ENCODE peak calls at places on chromosomes 16 and 17, in five cellular contexts. I is ovary, N is pancreas, S is HCT116, V is fibroblast of lung. K is an unnamed sample.

GRCh38 chr17:43308999-43309398 is 75.2 kb upstream of the RNU2-1 start:
- DNase-seq in I (no peak), V (no peak), N (peak; percentile 4), S (no peak), K (no peak)

GRCh38 chr17:27455914-27456680 is at the start of gene KSR1:
- DNase-seq in I (peak; percentile 83), V (peak; percentile 87), S (peak; percentile 22), N (peak; percentile 82), K (peak; percentile 84)

GRCh38 chr17:17859909-17860760 is 23.3 kb upstream of the SREBF1 start:
- DNase-seq in N (peak; percentile 72), S (no peak), I (peak; percentile 66), V (peak; percentile 57), K (peak; percentile 77)

GRCh38 chr17:70313450-70313849 is 144.1 kb downstream of the KCNJ2 start:
- DNase-seq in I (no peak), V (peak; percentile 77), N (no peak), S (no peak), K (no peak)

GRCh38 chr16:73228649-73229048 is 180.7 kb upstream of the ZFHX3 start:
- DNase-seq in V (peak; percentile 87), S (no peak), N (no peak), I (no peak), K (no peak)

GRCh38 chr16:89216315-89217137 is 977 bp upstream of the ZNF778 start:
- DNase-seq in S (peak; percentile 73), I (peak; percentile 73), V (peak; percentile 81), N (peak; percentile 74), K (peak; percentile 67)

GRCh38 chr16:85656351-85657266 is 32.1 kb downstream of the GINS2 start:
- DNase-seq in I (no peak), V (no peak), S (no peak), N (no peak), K (no peak)

GRCh38 chr16:50213939-50214519 is 52.3 kb upstream of the ADCY7 start:
- DNase-seq in N (no peak), I (no peak), V (peak; percentile 69), S (peak; percentile 36), K (no peak)

GRCh38 chr16:65769055-65769465 is 597.4 kb upstream of the CDH5 start:
- DNase-seq in I (no peak), S (no peak), N (no peak), V (peak; percentile 23), K (no peak)

GRCh38 chr16:71552698-71553503 is 24.0 kb downstream of the TAT start:
- DNase-seq in N (no peak), I (no peak), V (no peak), S (peak; percentile 6), K (no peak)

GRCh38 chr16:65015577-65015976 is 106.3 kb downstream of the CDH11 start:
- DNase-seq in V (no peak), S (no peak), I (no peak), N (no peak), K (no peak)

GRCh38 chr17:48060249-48060648 is 12.1 kb downstream of the NFE2L1 start:
- DNase-seq in S (no peak), I (no peak), N (no peak), V (no peak), K (no peak)

GRCh38 chr17:59859444-59860025 is 33.2 kb downstream of the TUBD1 start:
- DNase-seq in V (peak; percentile 86), N (no peak), S (no peak), I (no peak), K (no peak)

GRCh38 chr17:31654936-31655335 is 204.1 kb downstream of the COPRS start:
- DNase-seq in V (peak; percentile 25), I (no peak), N (no peak), S (no peak), K (no peak)

GRCh38 chr17:47862621-47863440 is 11.9 kb upstream of the SP6 start:
- DNase-seq in S (peak; percentile 66), I (no peak), V (peak; percentile 76), N (no peak), K (no peak)

GRCh38 chr17:77424585-77425344 is 284.0 kb downstream of the SEC14L1 start:
- DNase-seq in S (no peak), N (peak; percentile 66), V (peak; percentile 100), I (peak; percentile 98), K (peak; percentile 60)

GRCh38 chr16:50326835-50327465 is 41.8 kb downstream of the BRD7 start:
- DNase-seq in V (peak; percentile 31), S (peak; percentile 31), N (no peak), I (no peak), K (no peak)

GRCh38 chr17:80105762-80106161 is 4.4 kb downstream of the GAA start:
- DNase-seq in I (peak; percentile 44), S (no peak), V (peak; percentile 52), N (no peak), K (peak; percentile 54)

GRCh38 chr16:71467810-71468209 is 5.8 kb upstream of the ZNF23 start:
- DNase-seq in S (no peak), V (peak; percentile 20), N (no peak), I (peak; percentile 16), K (no peak)

GRCh38 chr17:48995332-48995870 is 1.8 kb upstream of the IGF2BP1 start:
- DNase-seq in I (no peak), S (no peak), N (no peak), V (peak; percentile 27), K (no peak)

GRCh38 chr17:1999557-2000251 is 25.4 kb downstream of the RTN4RL1 start:
- DNase-seq in S (no peak), V (peak; percentile 42), I (peak; percentile 68), N (peak; percentile 82), K (no peak)

GRCh38 chr16:68079616-68080344 is 5.4 kb upstream of the NFATC3 start:
- DNase-seq in V (peak; percentile 14), I (peak; percentile 75), S (no peak), N (no peak), K (no peak)

GRCh38 chr17:19714542-19715411 is 1.6 kb downstream of the SLC47A2 start:
- DNase-seq in S (no peak), V (no peak), N (peak; percentile 37), I (no peak), K (no peak)

GRCh38 chr16:9526791-9527190 is 435.3 kb downstream of the HAPSTR1 start:
- DNase-seq in I (no peak), V (no peak), S (no peak), N (no peak), K (no peak)

GRCh38 chr17:82930043-82930923 is 90.5 kb upstream of the ZNF750 start:
- DNase-seq in I (peak; percentile 6), V (no peak), S (no peak), N (peak; percentile 8), K (no peak)

GRCh38 chr17:82929676-82930042 is 89.8 kb upstream of the ZNF750 start:
- DNase-seq in I (no peak), V (no peak), N (peak; percentile 4), S (no peak), K (peak; percentile 17)

GRCh38 chr17:82932146-82933005 is 92.6 kb upstream of the ZNF750 start:
- DNase-seq in S (no peak), V (peak; percentile 74), I (peak; percentile 5), N (peak; percentile 7), K (peak; percentile 34)

GRCh38 chr17:82931696-82932060 is 91.9 kb upstream of the ZNF750 start:
- DNase-seq in I (peak; percentile 82), S (no peak), V (peak; percentile 87), N (peak; percentile 20), K (peak; percentile 85)

DNA sequence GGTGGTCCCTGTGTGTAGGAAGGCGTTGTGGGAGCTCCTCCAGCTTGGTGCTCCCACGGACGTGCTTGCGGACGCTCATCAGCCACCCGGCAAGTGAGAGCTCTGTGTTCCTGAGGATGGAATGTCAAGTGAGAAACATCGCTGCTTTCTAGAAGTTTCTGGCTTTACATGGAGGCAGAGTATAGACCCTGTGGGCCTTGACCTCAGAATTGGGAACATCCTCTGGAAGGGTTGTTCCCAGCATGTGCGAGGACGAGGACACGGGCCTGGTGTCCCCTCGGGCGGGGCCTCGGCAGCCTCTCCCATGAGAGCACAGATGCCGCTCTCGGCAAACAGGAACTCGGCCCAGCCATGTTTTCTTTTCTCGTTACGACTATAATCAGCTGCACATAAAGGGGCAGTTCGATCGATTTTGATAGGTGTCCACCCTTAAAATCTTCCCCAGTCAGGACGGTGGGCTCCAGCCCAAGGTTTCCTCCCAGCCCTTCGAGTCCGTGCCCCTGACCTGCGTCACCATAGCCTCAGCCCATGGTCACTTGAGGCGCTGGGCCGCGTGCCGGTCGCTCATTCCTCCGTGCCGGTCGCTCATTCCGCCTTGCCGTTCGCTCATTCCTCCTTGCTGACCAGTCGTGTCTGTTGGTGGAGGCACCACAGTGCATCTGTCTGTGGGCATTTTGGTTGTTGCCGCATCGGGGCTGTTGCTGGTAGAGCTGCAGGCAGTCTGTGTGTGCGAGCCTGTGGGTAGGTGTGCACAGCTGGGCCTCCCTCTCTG is 91.3 kb upstream of the ZNF750 start:
- DNase-seq in S (no peak), V (no peak), I (peak; percentile 12), N (peak; percentile 5), K (peak; percentile 15)
- H3K27ac ChIP-seq in S (no peak overlapping the region), V (peak overlapping the region; percentile 83), I (no peak overlapping the region), N (no peak overlapping the region), K (no peak overlapping the region)

DNA sequence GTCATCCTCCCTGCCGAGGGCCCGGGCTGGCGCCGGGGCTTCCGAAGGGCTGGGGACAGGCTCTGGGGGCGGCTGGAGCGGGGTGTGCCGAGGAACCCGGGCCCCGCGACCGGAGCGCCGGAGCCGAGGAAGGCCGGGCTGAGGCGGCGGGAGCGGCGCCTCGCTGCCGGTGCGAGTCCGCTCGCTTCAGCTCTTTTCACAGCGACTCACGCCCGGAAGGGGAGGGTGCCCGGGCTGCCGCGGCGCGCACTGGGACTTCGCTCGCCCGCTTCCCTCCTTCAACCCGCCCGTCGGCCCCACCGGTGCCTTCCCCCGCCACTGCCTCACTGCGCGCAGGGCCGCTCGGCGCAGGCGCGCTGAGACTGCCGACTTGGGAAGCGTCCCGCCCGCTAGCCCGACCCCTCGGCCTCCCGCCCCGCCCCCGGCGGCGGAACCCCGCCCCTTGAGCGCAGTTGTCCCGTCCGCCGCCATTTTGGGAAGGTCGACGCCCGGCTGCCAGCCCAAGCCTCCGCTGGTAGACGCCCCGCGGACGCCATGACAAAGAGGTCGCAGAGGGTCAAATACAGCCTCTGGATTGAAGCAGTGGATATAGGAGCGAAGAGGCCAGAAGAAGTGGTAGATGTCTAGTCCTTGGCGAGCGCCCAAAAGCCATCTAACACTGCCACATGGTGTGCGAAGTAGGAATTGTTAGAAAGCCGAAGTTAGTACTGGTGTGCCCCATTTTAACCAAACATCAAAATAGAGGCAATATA is at the start of gene UBE2G1:
- DNase-seq in S (peak; percentile 93), N (peak; percentile 99), V (peak; percentile 96), I (peak; percentile 97), K (peak; percentile 97)
- TF ChIP-seq CTCF in S (peak; percentile 38), N (no peak), V (no peak), I (peak; percentile 41), K (peak; percentile 48)

DNA sequence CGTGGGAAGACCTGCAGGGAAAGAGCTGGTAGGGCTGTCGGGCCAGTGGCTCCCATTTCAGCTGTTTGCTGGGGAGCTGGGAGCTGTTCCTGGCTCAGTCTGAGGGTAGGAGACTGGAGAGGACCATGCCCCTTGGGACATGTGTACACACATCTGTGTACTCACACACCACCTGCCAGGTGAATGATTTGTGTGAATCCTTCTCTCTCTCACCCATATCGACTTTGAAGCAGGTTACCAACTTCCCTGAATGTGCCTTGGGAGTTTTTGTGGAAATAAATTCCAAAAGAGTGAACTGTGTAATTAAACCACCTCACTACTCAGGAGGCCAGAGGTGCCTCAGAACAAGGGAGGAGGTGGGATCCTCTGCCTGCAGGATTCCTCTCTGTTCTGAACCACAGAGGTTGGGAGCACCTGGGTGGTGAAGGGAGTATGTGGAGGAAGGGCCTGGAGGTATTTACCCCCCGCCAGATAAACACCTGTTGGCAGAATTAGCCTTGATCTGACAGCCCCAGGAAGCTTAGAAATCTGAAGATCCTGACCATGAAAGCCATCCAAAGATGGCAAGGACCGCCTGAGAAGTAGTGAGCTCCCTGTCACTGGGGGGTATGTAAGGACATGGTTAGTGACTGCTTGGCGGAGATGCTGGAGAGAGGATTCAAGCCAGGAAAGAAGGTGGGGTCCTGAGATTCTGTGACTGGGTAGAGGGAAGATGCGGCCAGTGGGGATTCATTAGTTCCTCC is 3.3 kb downstream of the ABCC3 start:
- DNase-seq in I (no peak), V (no peak), S (no peak), N (no peak), K (no peak)
- H3K27ac ChIP-seq in I (no peak overlapping the region), V (peak overlapping the region; percentile 83), S (peak overlapping the region; percentile 95), N (peak overlapping the region; percentile 83), K (no peak overlapping the region)

GRCh38 chr16:56611281-56611833 is 3.0 kb downstream of the MT2A start:
- DNase-seq in I (no peak), N (peak; percentile 62), V (peak; percentile 74), S (peak; percentile 27), K (no peak)
- TF ChIP-seq CTCF in I (no peak), N (no peak), V (no peak), S (no peak), K (no peak)

K was measured in dorsolateral prefrontal cortex.